ENCODE peak calls at places on chromosomes 2 and 18, in ten cellular contexts. One of them, this sample, is unnamed.
A peak's percentile ranks its signal among the peaks of the same experiment; 100 is the strongest.

GRCh38 chr18:38826247-38826646 is 1260.6 kb upstream of the CELF4 start:
- DNase-seq in NCI-H446: no peak
- DNase-seq in effector memory CD8-positive, alpha-beta T cell: no peak
- DNase-seq in nephron progenitor cell: no peak
- DNase-seq in kidney glomerular epithelial cell: no peak
- DNase-seq in ELR: no peak
- DNase-seq in NCI-H2029 treated with DMSO at 0.1 percent for 48 hours: no peak
- DNase-seq in stimulated activated CD8-positive, alpha-beta memory T cell treated with anti-CD3 and anti-CD28 coated beads, Interleukin-7, amount 100 ng/mL, for 48 hours: no peak
- DNase-seq in GM20000: no peak
- DNase-seq in NCI-H1048: no peak
- DNase-seq in this sample: no peak

GRCh38 chr2:236887519-236887918 is 198.2 kb upstream of the COPS8 start:
- DNase-seq in GM20000: no peak
- DNase-seq in kidney glomerular epithelial cell: no peak
- DNase-seq in NCI-H446: no peak
- DNase-seq in NCI-H1048: no peak
- DNase-seq in NCI-H2029 treated with DMSO at 0.1 percent for 48 hours: no peak
- DNase-seq in effector memory CD8-positive, alpha-beta T cell: no peak
- DNase-seq in nephron progenitor cell: no peak
- DNase-seq in stimulated activated CD8-positive, alpha-beta memory T cell treated with anti-CD3 and anti-CD28 coated beads, Interleukin-7, amount 100 ng/mL, for 48 hours: no peak
- DNase-seq in ELR: peak; percentile 47
- DNase-seq in this sample: no peak

GRCh38 chr2:101609434-101609833 is 88.1 kb upstream of the MAP4K4 start:
- DNase-seq in nephron progenitor cell: no peak
- DNase-seq in NCI-H1048: no peak
- DNase-seq in GM20000: no peak
- DNase-seq in stimulated activated CD8-positive, alpha-beta memory T cell treated with anti-CD3 and anti-CD28 coated beads, Interleukin-7, amount 100 ng/mL, for 48 hours: no peak
- DNase-seq in kidney glomerular epithelial cell: no peak
- DNase-seq in NCI-H2029 treated with DMSO at 0.1 percent for 48 hours: no peak
- DNase-seq in effector memory CD8-positive, alpha-beta T cell: no peak
- DNase-seq in NCI-H446: no peak
- DNase-seq in ELR: no peak
- DNase-seq in this sample: no peak

GRCh38 chr18:2654828-2655152 is 736 bp upstream of the SMCHD1 start:
- DNase-seq in GM20000: peak; percentile 68
- DNase-seq in NCI-H446: no peak
- DNase-seq in kidney glomerular epithelial cell: peak; percentile 46
- DNase-seq in NCI-H1048: no peak
- DNase-seq in nephron progenitor cell: no peak
- DNase-seq in NCI-H2029 treated with DMSO at 0.1 percent for 48 hours: no peak
- DNase-seq in effector memory CD8-positive, alpha-beta T cell: peak; percentile 84
- DNase-seq in stimulated activated CD8-positive, alpha-beta memory T cell treated with anti-CD3 and anti-CD28 coated beads, Interleukin-7, amount 100 ng/mL, for 48 hours: no peak
- DNase-seq in ELR: no peak
- DNase-seq in this sample: no peak

GRCh38 chr2:237205111-237205541 is 119.4 kb downstream of the COPS8 start:
- DNase-seq in stimulated activated CD8-positive, alpha-beta memory T cell treated with anti-CD3 and anti-CD28 coated beads, Interleukin-7, amount 100 ng/mL, for 48 hours: no peak
- DNase-seq in NCI-H446: no peak
- DNase-seq in effector memory CD8-positive, alpha-beta T cell: no peak
- DNase-seq in NCI-H1048: no peak
- DNase-seq in GM20000: no peak
- DNase-seq in NCI-H2029 treated with DMSO at 0.1 percent for 48 hours: no peak
- DNase-seq in ELR: no peak
- DNase-seq in nephron progenitor cell: no peak
- DNase-seq in kidney glomerular epithelial cell: no peak
- DNase-seq in this sample: no peak

GRCh38 chr2:69138247-69138754 is 125.3 kb downstream of the ANTXR1 start:
- DNase-seq in ELR: peak; percentile 94
- DNase-seq in nephron progenitor cell: no peak
- DNase-seq in NCI-H446: no peak
- DNase-seq in NCI-H2029 treated with DMSO at 0.1 percent for 48 hours: no peak
- DNase-seq in GM20000: no peak
- DNase-seq in stimulated activated CD8-positive, alpha-beta memory T cell treated with anti-CD3 and anti-CD28 coated beads, Interleukin-7, amount 100 ng/mL, for 48 hours: no peak
- DNase-seq in kidney glomerular epithelial cell: peak; percentile 86
- DNase-seq in effector memory CD8-positive, alpha-beta T cell: no peak
- DNase-seq in NCI-H1048: no peak
- DNase-seq in this sample: no peak

GRCh38 chr2:64251497-64252277 is 107.5 kb upstream of the PELI1 start:
- DNase-seq in stimulated activated CD8-positive, alpha-beta memory T cell treated with anti-CD3 and anti-CD28 coated beads, Interleukin-7, amount 100 ng/mL, for 48 hours: no peak
- DNase-seq in NCI-H2029 treated with DMSO at 0.1 percent for 48 hours: no peak
- DNase-seq in nephron progenitor cell: no peak
- DNase-seq in NCI-H1048: no peak
- DNase-seq in ELR: no peak
- DNase-seq in effector memory CD8-positive, alpha-beta T cell: no peak
- DNase-seq in kidney glomerular epithelial cell: no peak
- DNase-seq in NCI-H446: no peak
- DNase-seq in GM20000: no peak
- DNase-seq in this sample: no peak

GRCh38 chr18:37019157-37019571 is 190.2 kb downstream of the KIAA1328 start:
- DNase-seq in GM20000: no peak
- DNase-seq in NCI-H446: peak; percentile 22
- DNase-seq in nephron progenitor cell: no peak
- DNase-seq in kidney glomerular epithelial cell: peak; percentile 9
- DNase-seq in effector memory CD8-positive, alpha-beta T cell: no peak
- DNase-seq in stimulated activated CD8-positive, alpha-beta memory T cell treated with anti-CD3 and anti-CD28 coated beads, Interleukin-7, amount 100 ng/mL, for 48 hours: no peak
- DNase-seq in NCI-H2029 treated with DMSO at 0.1 percent for 48 hours: peak; percentile 6
- DNase-seq in ELR: peak; percentile 25
- DNase-seq in NCI-H1048: no peak
- DNase-seq in this sample: no peak

GRCh38 chr2:128346291-128346690 is 27.6 kb upstream of the HS6ST1 start:
- DNase-seq in stimulated activated CD8-positive, alpha-beta memory T cell treated with anti-CD3 and anti-CD28 coated beads, Interleukin-7, amount 100 ng/mL, for 48 hours: no peak
- DNase-seq in GM20000: no peak
- DNase-seq in NCI-H1048: no peak
- DNase-seq in ELR: no peak
- DNase-seq in nephron progenitor cell: no peak
- DNase-seq in kidney glomerular epithelial cell: no peak
- DNase-seq in NCI-H2029 treated with DMSO at 0.1 percent for 48 hours: no peak
- DNase-seq in effector memory CD8-positive, alpha-beta T cell: no peak
- DNase-seq in NCI-H446: no peak
- DNase-seq in this sample: no peak

GRCh38 chr2:9896216-9896615 is 52.9 kb downstream of the TAF1B start:
- DNase-seq in NCI-H2029 treated with DMSO at 0.1 percent for 48 hours: no peak
- DNase-seq in ELR: no peak
- DNase-seq in nephron progenitor cell: no peak
- DNase-seq in NCI-H1048: no peak
- DNase-seq in effector memory CD8-positive, alpha-beta T cell: no peak
- DNase-seq in GM20000: no peak
- DNase-seq in kidney glomerular epithelial cell: no peak
- DNase-seq in NCI-H446: no peak
- DNase-seq in stimulated activated CD8-positive, alpha-beta memory T cell treated with anti-CD3 and anti-CD28 coated beads, Interleukin-7, amount 100 ng/mL, for 48 hours: no peak
- DNase-seq in this sample: no peak

GRCh38 chr2:161103451-161103831 is 56.8 kb upstream of the TANK start:
- DNase-seq in GM20000: no peak
- DNase-seq in nephron progenitor cell: no peak
- DNase-seq in NCI-H446: no peak
- DNase-seq in stimulated activated CD8-positive, alpha-beta memory T cell treated with anti-CD3 and anti-CD28 coated beads, Interleukin-7, amount 100 ng/mL, for 48 hours: no peak
- DNase-seq in NCI-H2029 treated with DMSO at 0.1 percent for 48 hours: no peak
- DNase-seq in NCI-H1048: no peak
- DNase-seq in effector memory CD8-positive, alpha-beta T cell: no peak
- DNase-seq in ELR: no peak
- DNase-seq in kidney glomerular epithelial cell: no peak
- DNase-seq in this sample: no peak

GRCh38 chr18:9575558-9575957 is 38.8 kb downstream of the PPP4R1 start:
- DNase-seq in nephron progenitor cell: peak; percentile 61
- DNase-seq in ELR: peak; percentile 90
- DNase-seq in NCI-H2029 treated with DMSO at 0.1 percent for 48 hours: peak; percentile 20
- DNase-seq in GM20000: peak; percentile 31
- DNase-seq in effector memory CD8-positive, alpha-beta T cell: no peak
- DNase-seq in kidney glomerular epithelial cell: peak; percentile 64
- DNase-seq in NCI-H1048: no peak
- DNase-seq in NCI-H446: no peak
- DNase-seq in stimulated activated CD8-positive, alpha-beta memory T cell treated with anti-CD3 and anti-CD28 coated beads, Interleukin-7, amount 100 ng/mL, for 48 hours: no peak
- DNase-seq in this sample: no peak

GRCh38 chr2:157052685-157053224 is 204.8 kb upstream of the GALNT5 start:
- DNase-seq in kidney glomerular epithelial cell: peak; percentile 73
- DNase-seq in nephron progenitor cell: no peak
- DNase-seq in NCI-H446: no peak
- DNase-seq in GM20000: no peak
- DNase-seq in effector memory CD8-positive, alpha-beta T cell: no peak
- DNase-seq in NCI-H2029 treated with DMSO at 0.1 percent for 48 hours: no peak
- DNase-seq in NCI-H1048: no peak
- DNase-seq in ELR: peak; percentile 83
- DNase-seq in stimulated activated CD8-positive, alpha-beta memory T cell treated with anti-CD3 and anti-CD28 coated beads, Interleukin-7, amount 100 ng/mL, for 48 hours: no peak
- DNase-seq in this sample: no peak

GRCh38 chr2:54330226-54331094 is 74.4 kb upstream of the TSPYL6 start:
- DNase-seq in NCI-H1048: peak; percentile 85
- DNase-seq in ELR: peak; percentile 97
- DNase-seq in GM20000: peak; percentile 91
- DNase-seq in nephron progenitor cell: peak; percentile 97
- DNase-seq in NCI-H2029 treated with DMSO at 0.1 percent for 48 hours: peak; percentile 87
- DNase-seq in kidney glomerular epithelial cell: peak; percentile 90
- DNase-seq in NCI-H446: peak; percentile 91
- DNase-seq in stimulated activated CD8-positive, alpha-beta memory T cell treated with anti-CD3 and anti-CD28 coated beads, Interleukin-7, amount 100 ng/mL, for 48 hours: peak; percentile 89
- DNase-seq in effector memory CD8-positive, alpha-beta T cell: peak; percentile 77
- DNase-seq in this sample: peak; percentile 77

GRCh38 chr2:238220892-238221521 is 17.5 kb upstream of the ILKAP start:
- DNase-seq in nephron progenitor cell: no peak
- DNase-seq in effector memory CD8-positive, alpha-beta T cell: no peak
- DNase-seq in kidney glomerular epithelial cell: no peak
- DNase-seq in NCI-H1048: no peak
- DNase-seq in GM20000: peak; percentile 68
- DNase-seq in stimulated activated CD8-positive, alpha-beta memory T cell treated with anti-CD3 and anti-CD28 coated beads, Interleukin-7, amount 100 ng/mL, for 48 hours: no peak
- DNase-seq in NCI-H2029 treated with DMSO at 0.1 percent for 48 hours: no peak
- DNase-seq in ELR: no peak
- DNase-seq in NCI-H446: no peak
- DNase-seq in this sample: no peak

GRCh38 chr2:236317938-236318396 is 53.8 kb upstream of the ASB18 start:
- DNase-seq in NCI-H2029 treated with DMSO at 0.1 percent for 48 hours: no peak
- DNase-seq in kidney glomerular epithelial cell: no peak
- DNase-seq in NCI-H446: no peak
- DNase-seq in nephron progenitor cell: no peak
- DNase-seq in ELR: no peak
- DNase-seq in NCI-H1048: no peak
- DNase-seq in stimulated activated CD8-positive, alpha-beta memory T cell treated with anti-CD3 and anti-CD28 coated beads, Interleukin-7, amount 100 ng/mL, for 48 hours: no peak
- DNase-seq in effector memory CD8-positive, alpha-beta T cell: no peak
- DNase-seq in GM20000: no peak
- DNase-seq in this sample: no peak

GRCh38 chr2:163733301-163733938 is 2.4 kb downstream of the FIGN start:
- DNase-seq in kidney glomerular epithelial cell: peak; percentile 60
- DNase-seq in GM20000: no peak
- DNase-seq in ELR: no peak
- DNase-seq in stimulated activated CD8-positive, alpha-beta memory T cell treated with anti-CD3 and anti-CD28 coated beads, Interleukin-7, amount 100 ng/mL, for 48 hours: no peak
- DNase-seq in effector memory CD8-positive, alpha-beta T cell: no peak
- DNase-seq in NCI-H1048: no peak
- DNase-seq in nephron progenitor cell: no peak
- DNase-seq in NCI-H446: peak; percentile 43
- DNase-seq in NCI-H2029 treated with DMSO at 0.1 percent for 48 hours: no peak
- DNase-seq in this sample: no peak

This sample was measured in KG1.